ENCODE peak calls at places on chromosomes 6 and 20, in eight cellular contexts. J is HCT116, C is SK-N-SH, X is pancreas, R is colonic mucosa, V is tibial nerve, L is cardiac muscle cell, W is heart left ventricle. A is an unnamed sample. For H3K27me3, the result is how much of the 10 kb centered on the place peaks cover.

GRCh38 chr6:156427345-156427744 is 349.8 kb upstream of the ARID1B start:
- DNase-seq in J (no peak), C (no peak), X (no peak), R (no peak), V (peak), L (no peak), W (peak), A (no peak)

GRCh38 chr20:910840-911770 is 5.0 kb downstream of the ANGPT4 start:
- DNase-seq in J (no peak), C (no peak), X (no peak), R (no peak), V (peak), L (no peak), W (no peak), A (no peak)

GRCh38 chr20:34562643-34563042 is 4.1 kb downstream of the MAP1LC3A start:
- DNase-seq in J (no peak), C (peak), X (no peak), R (no peak), V (no peak), L (no peak), W (no peak), A (peak)

GRCh38 chr20:18156045-18156444 is 18.4 kb downstream of the KAT14 start:
- DNase-seq in J (no peak), C (no peak), X (no peak), R (no peak), V (no peak), L (no peak), W (no peak), A (no peak)

GRCh38 chr6:149248688-149249369 is 68.7 kb upstream of the TAB2 start:
- DNase-seq in J (peak), C (no peak), X (no peak), R (peak), V (no peak), L (peak), W (no peak), A (no peak)

GRCh38 chr6:33206864-33207568 is 1.3 kb upstream of the RING1 start:
- DNase-seq in J (no peak), C (peak), X (peak), R (no peak), V (no peak), L (no peak), W (peak), A (no peak)

GRCh38 chr6:7200598-7201443 is 93.1 kb downstream of the RREB1 start:
- DNase-seq in J (no peak), C (no peak), X (no peak), R (peak), V (no peak), L (no peak), W (no peak), A (no peak)

GRCh38 chr6:55528624-55529023 is 50.4 kb downstream of the HMGCLL1 start:
- DNase-seq in J (peak), C (no peak), X (no peak), R (peak), V (no peak), L (no peak), W (no peak), A (peak)

GRCh38 chr6:45323656-45324224 is 4.4 kb upstream of the RUNX2 start:
- DNase-seq in J (no peak), C (no peak), X (no peak), R (no peak), V (no peak), L (no peak), W (no peak), A (no peak)

GRCh38 chr20:32564921-32565734 is 20.0 kb downstream of the NOL4L start:
- DNase-seq in J (no peak), C (peak), X (no peak), R (peak), V (peak), L (no peak), W (peak), A (no peak)

GRCh38 chr6:75932067-75932466 is 140.4 kb downstream of the IMPG1 start:
- DNase-seq in J (peak), C (peak), X (peak), R (no peak), V (no peak), L (peak), W (peak), A (peak)

GRCh38 chr6:139250296-139251274 is 41.2 kb downstream of the TXLNB start:
- DNase-seq in J (peak), C (peak), X (peak), R (peak), V (peak), L (peak), W (peak), A (peak)

GRCh38 chr6:79665725-79666551 is 34.8 kb downstream of the SH3BGRL2 start:
- DNase-seq in J (no peak), C (no peak), X (no peak), R (no peak), V (no peak), L (peak), W (no peak), A (no peak)

GRCh38 chr6:122438975-122439374 is 32.6 kb downstream of the SERINC1 start:
- DNase-seq in J (no peak), C (no peak), X (no peak), R (no peak), V (no peak), L (no peak), W (no peak), A (no peak)

GRCh38 chr6:14000901-14001300 is 76.1 kb downstream of the RNF182 start:
- DNase-seq in J (no peak), C (no peak), X (no peak), R (no peak), V (no peak), L (no peak), W (no peak), A (no peak)

GRCh38 chr6:98835149-98836024 is 1.0 kb downstream of the POU3F2 start:
- DNase-seq in J (no peak), C (peak), X (peak), R (no peak), V (no peak), L (peak), W (no peak), A (peak)

GRCh38 chr20:6305536-6305935 is 182.7 kb upstream of the FERMT1 start:
- DNase-seq in J (no peak), C (no peak), X (no peak), R (no peak), V (no peak), L (no peak), W (no peak), A (no peak)
- H3K27me3 ChIP-seq in J (under half), C (under half), X (under half), R (under half), V (under half), L (under half), W (under half), A (under half)

DNA sequence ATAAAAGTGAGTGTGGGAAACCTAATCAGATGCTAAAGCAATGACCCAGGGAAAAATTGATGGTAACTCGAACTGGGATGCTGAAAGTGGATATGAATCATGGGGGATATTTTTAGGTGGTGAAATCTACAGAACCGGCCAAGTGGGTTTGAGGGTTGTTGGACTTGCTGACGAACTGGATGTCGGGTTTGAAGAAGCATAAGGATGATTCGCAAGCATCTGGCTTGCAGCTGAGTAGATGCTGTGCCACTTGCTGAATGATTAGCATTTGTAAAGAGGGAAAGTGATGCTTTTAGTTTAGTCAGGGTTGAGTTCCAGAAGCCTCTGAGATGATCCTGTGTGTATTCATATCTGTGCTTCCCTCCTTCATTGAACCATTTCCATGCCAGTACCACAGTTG is 54.9 kb downstream of the UBR2 start:
- DNase-seq in J (no peak), C (no peak), X (no peak), R (no peak), V (no peak), L (no peak), W (no peak), A (no peak)
- TF ChIP-seq CTCF in J (no peak), C (no peak), X (no peak), R (no peak), V (no peak), L (no peak), W (no peak), A (no peak)

GRCh38 chr6:136550045-136550329 is 235 bp downstream of the MAP7 start:
- DNase-seq in J (no peak), C (peak), X (no peak), R (no peak), V (no peak), L (peak), W (no peak), A (no peak)

GRCh38 chr6:136547336-136547735 is 2.9 kb downstream of the MAP7 start:
- DNase-seq in J (peak), C (peak), X (no peak), R (no peak), V (no peak), L (peak), W (no peak), A (no peak)

GRCh38 chr6:136549359-136550044 is 720 bp downstream of the MAP7 start:
- DNase-seq in J (no peak), C (peak), X (peak), R (peak), V (no peak), L (peak), W (no peak), A (peak)

GRCh38 chr6:136547871-136548270 is 2.4 kb downstream of the MAP7 start:
- DNase-seq in J (no peak), C (no peak), X (no peak), R (no peak), V (no peak), L (no peak), W (no peak), A (no peak)

GRCh38 chr6:136548582-136549330 is 1.5 kb downstream of the MAP7 start:
- DNase-seq in J (no peak), C (no peak), X (no peak), R (no peak), V (no peak), L (no peak), W (no peak), A (no peak)
- H3K4me3 ChIP-seq in J (peak), C (no peak), X (peak), R (peak), V (no peak), L (peak), W (no peak), A (peak)

DNA sequence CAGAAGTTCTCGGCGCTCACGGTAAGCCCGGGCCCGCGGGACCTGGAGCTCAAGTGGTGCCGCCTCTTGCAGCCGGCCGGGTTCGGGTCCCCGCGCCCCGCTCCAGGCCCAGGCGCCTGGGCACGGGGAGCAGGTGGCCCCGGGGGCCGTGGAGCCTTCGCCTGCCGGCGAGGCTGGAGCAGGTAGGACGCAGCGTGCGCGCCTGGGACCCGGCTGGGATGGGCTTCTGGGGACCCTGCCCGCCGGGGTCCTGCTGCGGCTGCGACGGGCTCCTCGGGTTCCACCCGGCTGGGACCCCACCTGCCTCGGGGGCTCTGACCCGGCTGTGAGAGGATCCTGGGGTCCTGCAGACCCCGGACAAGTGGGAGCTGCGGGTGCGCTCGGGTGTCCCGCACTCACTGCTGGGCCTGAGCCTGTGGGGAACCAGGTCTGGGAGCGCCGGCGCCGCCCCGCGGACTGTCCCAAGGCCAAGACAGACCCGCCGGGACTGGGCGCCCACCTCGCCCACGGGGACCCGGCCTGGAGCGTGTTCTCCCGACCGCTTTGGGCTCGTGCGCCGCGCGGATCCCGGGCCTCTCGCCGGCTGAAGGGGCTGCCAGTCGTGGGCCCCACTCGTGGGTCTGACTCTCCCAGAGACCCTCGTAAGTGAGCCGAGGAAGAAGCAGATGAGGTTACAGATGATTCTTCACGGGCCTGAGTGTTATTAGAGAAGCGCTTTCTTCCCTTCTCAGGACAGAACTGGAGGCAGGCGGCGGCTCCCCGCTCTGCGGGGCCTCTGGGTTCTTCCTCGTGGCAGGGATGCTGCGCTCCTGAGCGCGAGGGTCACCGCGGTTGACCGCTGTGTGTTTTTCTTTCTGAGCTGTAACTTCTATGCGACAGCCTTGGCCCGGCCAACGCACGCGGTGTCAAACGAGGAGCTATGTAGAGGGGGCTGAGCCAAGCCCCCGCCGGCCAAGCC is 729 bp downstream of the SMOC2 start:
- DNase-seq in J (no peak), C (peak), X (no peak), R (no peak), V (no peak), L (peak), W (peak), A (no peak)
- H3K27me3 ChIP-seq in J (under half), C (under half), X (under half), R (under half), V (under half), L (half or more), W (half or more), A (under half)

GRCh38 chr6:69232506-69233194 is 564.2 kb downstream of the LMBRD1 start:
- DNase-seq in J (no peak), C (peak), X (peak), R (peak), V (peak), L (peak), W (peak), A (peak)
- TF ChIP-seq CTCF in J (no peak), C (no peak), X (no peak), R (no peak), V (no peak), L (no peak), W (no peak), A (no peak)

GRCh38 chr6:36598739-36599318 is 4.7 kb downstream of the SRSF3 start:
- DNase-seq in J (no peak), C (no peak), X (no peak), R (no peak), V (no peak), L (no peak), W (no peak), A (no peak)
- H3K4me3 ChIP-seq in J (no peak), C (peak), X (peak), R (peak), V (peak), L (peak), W (peak), A (no peak)

GRCh38 chr6:147417954-147418353 is 90.5 kb upstream of the SAMD5 start:
- DNase-seq in J (no peak), C (no peak), X (no peak), R (no peak), V (no peak), L (no peak), W (no peak), A (no peak)
- H3K27me3 ChIP-seq in J (under half), C (under half), X (under half), R (under half), V (under half), L (under half), W (under half), A (under half)

DNA sequence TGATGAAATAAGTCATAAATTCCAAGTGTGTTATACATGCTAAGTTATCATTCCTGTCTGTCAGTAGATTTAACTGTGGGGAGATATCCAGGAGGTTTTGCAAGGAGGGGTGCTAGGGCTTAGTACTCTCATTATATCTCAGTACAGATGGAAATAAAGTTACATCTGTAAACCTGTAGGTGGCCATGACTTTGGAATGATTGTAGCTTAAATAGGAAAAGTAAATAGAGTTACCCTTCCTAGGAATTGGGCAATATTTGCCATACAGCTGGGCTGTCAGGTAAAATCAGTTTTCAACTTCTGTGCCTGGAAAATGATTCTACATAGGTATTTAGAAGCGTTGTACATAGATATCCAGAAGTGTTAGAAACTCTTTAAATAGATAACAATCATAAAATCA is 19.8 kb upstream of the TGM3 start:
- DNase-seq in J (no peak), C (no peak), X (no peak), R (no peak), V (no peak), L (no peak), W (no peak), A (no peak)
- TF ChIP-seq CTCF in J (no peak), C (no peak), X (no peak), R (no peak), V (no peak), L (no peak), W (no peak), A (no peak)

GRCh38 chr6:135188718-135189117 is 7.6 kb downstream of the MYB start:
- DNase-seq in J (no peak), C (no peak), X (no peak), R (no peak), V (no peak), L (no peak), W (no peak), A (no peak)

GRCh38 chr6:135193221-135193620 is 12.1 kb downstream of the MYB start:
- DNase-seq in J (no peak), C (no peak), X (no peak), R (no peak), V (no peak), L (no peak), W (no peak), A (no peak)

GRCh38 chr6:135192256-135193174 is 11.4 kb downstream of the MYB start:
- DNase-seq in J (no peak), C (no peak), X (no peak), R (no peak), V (no peak), L (no peak), W (no peak), A (no peak)

GRCh38 chr6:135189344-135189743 is 8.2 kb downstream of the MYB start:
- DNase-seq in J (no peak), C (no peak), X (no peak), R (no peak), V (no peak), L (no peak), W (no peak), A (no peak)

DNA sequence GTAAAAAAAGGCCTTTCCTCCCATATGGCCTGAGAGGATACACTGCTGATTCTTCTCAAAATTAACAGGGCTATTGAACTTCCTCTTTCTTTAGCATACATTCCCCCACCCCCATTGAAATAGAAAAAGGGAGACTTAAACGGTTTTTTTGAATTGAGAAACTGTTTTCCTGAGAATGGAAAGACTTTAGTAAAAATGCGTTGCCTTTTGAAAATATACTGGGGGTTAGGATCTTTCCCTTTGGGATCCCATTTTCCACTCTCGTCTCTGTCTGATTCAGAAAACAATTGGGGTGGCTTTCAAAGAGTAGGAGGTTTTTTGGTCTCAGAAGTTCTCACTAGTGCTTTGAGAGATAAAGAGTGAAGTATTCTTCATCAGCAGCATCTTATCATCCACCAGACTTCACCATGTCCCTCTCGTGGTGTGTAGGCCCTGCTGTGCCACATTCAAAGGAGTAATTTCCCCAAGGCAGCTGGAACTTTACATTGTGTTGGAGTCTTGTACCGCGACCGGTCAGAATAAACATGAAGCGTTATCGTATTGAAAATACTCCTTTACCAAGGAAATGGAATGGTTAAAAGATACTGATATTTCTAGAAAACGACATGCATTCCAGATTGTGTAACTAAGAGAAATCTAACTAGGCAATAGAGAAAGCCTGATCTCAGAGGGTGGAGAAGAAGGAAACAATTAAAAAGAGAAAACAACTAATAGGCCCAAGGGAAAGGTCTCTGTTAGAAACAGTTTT is 10.6 kb downstream of the MYB start:
- DNase-seq in J (no peak), C (no peak), X (no peak), R (no peak), V (no peak), L (no peak), W (no peak), A (no peak)
- H3K4me3 ChIP-seq in J (no peak), C (no peak), X (no peak), R (no peak), V (no peak), L (no peak), W (no peak), A (no peak)

DNA sequence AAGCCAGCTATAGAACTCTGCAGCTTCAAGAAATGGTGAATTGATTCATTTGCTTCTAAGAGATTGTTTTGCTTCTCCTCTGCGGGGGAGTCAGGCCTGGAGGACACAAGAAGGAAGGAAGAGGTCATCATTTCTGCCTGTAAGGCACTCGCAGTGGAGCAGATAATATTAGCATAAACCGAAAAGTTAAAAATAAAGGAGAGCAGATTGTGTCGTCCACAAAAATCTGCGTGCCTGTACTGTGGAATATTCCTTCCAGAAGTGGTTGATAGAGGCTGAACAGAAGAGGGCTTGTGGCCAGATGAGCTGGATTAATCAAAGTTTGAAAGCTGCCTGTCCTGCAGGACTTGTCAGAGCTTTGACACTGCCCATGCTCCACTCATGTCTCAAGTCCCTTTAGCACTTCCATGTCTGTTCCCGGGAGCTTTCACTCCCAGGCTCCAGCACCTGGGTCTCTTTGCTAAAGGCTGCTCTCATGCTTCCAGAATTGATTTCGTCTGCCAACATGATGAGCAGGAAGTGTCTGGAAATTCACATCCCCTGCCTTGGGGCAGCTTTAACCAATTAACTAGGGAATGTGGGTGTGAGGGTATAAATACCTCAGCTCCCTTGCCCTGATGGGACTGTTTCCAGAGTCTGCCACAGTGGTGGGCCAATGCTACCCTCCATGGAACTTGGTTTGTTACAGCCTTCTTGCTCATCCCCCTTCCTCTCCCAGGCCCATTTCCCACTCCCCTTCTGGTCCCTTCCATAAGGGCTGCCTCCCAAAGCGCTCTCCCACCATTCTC is 65.1 kb upstream of the STX16 start:
- DNase-seq in J (no peak), C (peak), X (no peak), R (no peak), V (no peak), L (no peak), W (no peak), A (no peak)
- H3K27me3 ChIP-seq in J (under half), C (under half), X (under half), R (under half), V (under half), L (under half), W (under half), A (under half)